ENCODE peak calls at places on chromosomes 1 and 21, in eight cellular contexts. One of them, this sample, is unnamed.

GRCh38 chr1:22229374-22229773 is 86.5 kb upstream of the WNT4 start:
- DNase-seq in NCI-H1105: no peak
- DNase-seq in HepG2: no peak
- DNase-seq in NCI-H2029 treated with DMSO at 0.1 percent for 48 hours: no peak
- DNase-seq in NCI-H187: no peak
- DNase-seq in amniotic stem cell: no peak
- DNase-seq in left ventricle myocardium inferior: no peak
- DNase-seq in ACHN: peak; percentile 24
- DNase-seq in this sample: peak; percentile 43

GRCh38 chr1:159560599-159560998 is 24.8 kb upstream of the OR10J5 start:
- DNase-seq in NCI-H1105: no peak
- DNase-seq in HepG2: no peak
- DNase-seq in NCI-H2029 treated with DMSO at 0.1 percent for 48 hours: no peak
- DNase-seq in NCI-H187: no peak
- DNase-seq in amniotic stem cell: no peak
- DNase-seq in left ventricle myocardium inferior: no peak
- DNase-seq in ACHN: no peak
- DNase-seq in this sample: no peak

GRCh38 chr21:43827015-43827611 is 37.7 kb downstream of the RRP1 start:
- DNase-seq in NCI-H1105: no peak
- DNase-seq in HepG2: no peak
- DNase-seq in NCI-H2029 treated with DMSO at 0.1 percent for 48 hours: no peak
- DNase-seq in NCI-H187: no peak
- DNase-seq in amniotic stem cell: no peak
- DNase-seq in left ventricle myocardium inferior: no peak
- DNase-seq in ACHN: peak; percentile 72
- DNase-seq in this sample: peak; percentile 47

GRCh38 chr1:1788646-1789431 is 10.6 kb upstream of the NADK start:
- DNase-seq in NCI-H1105: no peak
- DNase-seq in HepG2: peak; percentile 33
- DNase-seq in NCI-H2029 treated with DMSO at 0.1 percent for 48 hours: no peak
- DNase-seq in NCI-H187: no peak
- DNase-seq in amniotic stem cell: no peak
- DNase-seq in left ventricle myocardium inferior: no peak
- DNase-seq in ACHN: peak; percentile 29
- DNase-seq in this sample: peak; percentile 37

GRCh38 chr1:14498839-14499238 is 99.6 kb upstream of the KAZN start:
- DNase-seq in NCI-H1105: no peak
- DNase-seq in HepG2: no peak
- DNase-seq in NCI-H2029 treated with DMSO at 0.1 percent for 48 hours: peak; percentile 28
- DNase-seq in NCI-H187: no peak
- DNase-seq in amniotic stem cell: no peak
- DNase-seq in left ventricle myocardium inferior: no peak
- DNase-seq in ACHN: no peak
- DNase-seq in this sample: no peak

GRCh38 chr1:58883888-58884482 is 100.1 kb upstream of the JUN start:
- DNase-seq in NCI-H1105: no peak
- DNase-seq in HepG2: no peak
- DNase-seq in NCI-H2029 treated with DMSO at 0.1 percent for 48 hours: peak; percentile 93
- DNase-seq in NCI-H187: no peak
- DNase-seq in amniotic stem cell: no peak
- DNase-seq in left ventricle myocardium inferior: no peak
- DNase-seq in ACHN: no peak
- DNase-seq in this sample: peak; percentile 77

GRCh38 chr1:156012051-156012817 is 8.5 kb downstream of the SSR2 start:
- DNase-seq in NCI-H1105: no peak
- DNase-seq in HepG2: no peak
- DNase-seq in NCI-H2029 treated with DMSO at 0.1 percent for 48 hours: no peak
- DNase-seq in NCI-H187: no peak
- DNase-seq in amniotic stem cell: no peak
- DNase-seq in left ventricle myocardium inferior: no peak
- DNase-seq in ACHN: no peak
- DNase-seq in this sample: no peak

GRCh38 chr1:113966013-113966412 is 13.3 kb upstream of the OLFML3 start:
- DNase-seq in NCI-H1105: no peak
- DNase-seq in HepG2: no peak
- DNase-seq in NCI-H2029 treated with DMSO at 0.1 percent for 48 hours: no peak
- DNase-seq in NCI-H187: no peak
- DNase-seq in amniotic stem cell: no peak
- DNase-seq in left ventricle myocardium inferior: no peak
- DNase-seq in ACHN: no peak
- DNase-seq in this sample: peak; percentile 52

GRCh38 chr1:18408656-18409370 is 71.9 kb upstream of the KLHDC7A start:
- DNase-seq in NCI-H1105: no peak
- DNase-seq in HepG2: no peak
- DNase-seq in NCI-H2029 treated with DMSO at 0.1 percent for 48 hours: no peak
- DNase-seq in NCI-H187: no peak
- DNase-seq in amniotic stem cell: no peak
- DNase-seq in left ventricle myocardium inferior: no peak
- DNase-seq in ACHN: no peak
- DNase-seq in this sample: no peak

GRCh38 chr1:63870152-63870551 is 96.3 kb downstream of the ROR1 start:
- DNase-seq in NCI-H1105: no peak
- DNase-seq in HepG2: no peak
- DNase-seq in NCI-H2029 treated with DMSO at 0.1 percent for 48 hours: no peak
- DNase-seq in NCI-H187: no peak
- DNase-seq in amniotic stem cell: no peak
- DNase-seq in left ventricle myocardium inferior: no peak
- DNase-seq in ACHN: no peak
- DNase-seq in this sample: no peak

GRCh38 chr1:38587734-38588133 is 271.8 kb downstream of the RRAGC start:
- DNase-seq in NCI-H1105: no peak
- DNase-seq in HepG2: no peak
- DNase-seq in NCI-H2029 treated with DMSO at 0.1 percent for 48 hours: no peak
- DNase-seq in NCI-H187: no peak
- DNase-seq in amniotic stem cell: no peak
- DNase-seq in left ventricle myocardium inferior: peak; percentile 53
- DNase-seq in ACHN: no peak
- DNase-seq in this sample: no peak

GRCh38 chr1:69737527-69738176 is 169.9 kb downstream of the LRRC7 start:
- DNase-seq in NCI-H1105: peak; percentile 49
- DNase-seq in HepG2: peak; percentile 61
- DNase-seq in NCI-H2029 treated with DMSO at 0.1 percent for 48 hours: peak; percentile 82
- DNase-seq in NCI-H187: peak; percentile 25
- DNase-seq in amniotic stem cell: peak; percentile 42
- DNase-seq in left ventricle myocardium inferior: no peak
- DNase-seq in ACHN: peak; percentile 61
- DNase-seq in this sample: peak; percentile 71

GRCh38 chr1:232149302-232150201 is 480.4 kb downstream of the SIPA1L2 start:
- DNase-seq in NCI-H1105: no peak
- DNase-seq in HepG2: no peak
- DNase-seq in NCI-H2029 treated with DMSO at 0.1 percent for 48 hours: no peak
- DNase-seq in NCI-H187: no peak
- DNase-seq in amniotic stem cell: no peak
- DNase-seq in left ventricle myocardium inferior: no peak
- DNase-seq in ACHN: no peak
- DNase-seq in this sample: peak; percentile 75

GRCh38 chr1:226725870-226726212 is 13.2 kb downstream of the ITPKB start:
- DNase-seq in NCI-H1105: no peak
- DNase-seq in HepG2: no peak
- DNase-seq in NCI-H2029 treated with DMSO at 0.1 percent for 48 hours: no peak
- DNase-seq in NCI-H187: no peak
- DNase-seq in amniotic stem cell: no peak
- DNase-seq in left ventricle myocardium inferior: no peak
- DNase-seq in ACHN: no peak
- DNase-seq in this sample: no peak

GRCh38 chr21:31557956-31558838 is 101.3 kb upstream of the SOD1 start:
- DNase-seq in NCI-H1105: peak; percentile 56
- DNase-seq in HepG2: no peak
- DNase-seq in NCI-H2029 treated with DMSO at 0.1 percent for 48 hours: no peak
- DNase-seq in NCI-H187: peak; percentile 43
- DNase-seq in amniotic stem cell: no peak
- DNase-seq in left ventricle myocardium inferior: no peak
- DNase-seq in ACHN: no peak
- DNase-seq in this sample: peak; percentile 26

GRCh38 chr21:46668381-46668780 is 32.9 kb downstream of the PRMT2 start:
- DNase-seq in NCI-H1105: no peak
- DNase-seq in HepG2: no peak
- DNase-seq in NCI-H2029 treated with DMSO at 0.1 percent for 48 hours: no peak
- DNase-seq in NCI-H187: no peak
- DNase-seq in amniotic stem cell: no peak
- DNase-seq in left ventricle myocardium inferior: no peak
- DNase-seq in ACHN: no peak
- DNase-seq in this sample: no peak

GRCh38 chr1:19191811-19192210 is 18.3 kb downstream of the UBR4 start:
- DNase-seq in NCI-H1105: no peak
- DNase-seq in HepG2: no peak
- DNase-seq in NCI-H2029 treated with DMSO at 0.1 percent for 48 hours: no peak
- DNase-seq in NCI-H187: no peak
- DNase-seq in amniotic stem cell: no peak
- DNase-seq in left ventricle myocardium inferior: no peak
- DNase-seq in ACHN: no peak
- DNase-seq in this sample: no peak

GRCh38 chr1:200342511-200343400 is 67.1 kb downstream of the ZNF281 start:
- DNase-seq in NCI-H1105: no peak
- DNase-seq in HepG2: no peak
- DNase-seq in NCI-H2029 treated with DMSO at 0.1 percent for 48 hours: no peak
- DNase-seq in NCI-H187: no peak
- DNase-seq in amniotic stem cell: no peak
- DNase-seq in left ventricle myocardium inferior: no peak
- DNase-seq in ACHN: no peak
- DNase-seq in this sample: peak; percentile 72

GRCh38 chr21:45407629-45408247 is 2.8 kb downstream of the COL18A1 start:
- DNase-seq in NCI-H1105: no peak
- DNase-seq in HepG2: no peak
- DNase-seq in NCI-H2029 treated with DMSO at 0.1 percent for 48 hours: no peak
- DNase-seq in NCI-H187: no peak
- DNase-seq in amniotic stem cell: no peak
- DNase-seq in left ventricle myocardium inferior: peak; percentile 15
- DNase-seq in ACHN: no peak
- DNase-seq in this sample: no peak

GRCh38 chr1:209774592-209774991 is 9.8 kb downstream of the C1orf74 start:
- DNase-seq in NCI-H1105: no peak
- DNase-seq in HepG2: no peak
- DNase-seq in NCI-H2029 treated with DMSO at 0.1 percent for 48 hours: no peak
- DNase-seq in NCI-H187: no peak
- DNase-seq in amniotic stem cell: no peak
- DNase-seq in left ventricle myocardium inferior: no peak
- DNase-seq in ACHN: no peak
- DNase-seq in this sample: no peak

GRCh38 chr1:3467096-3468036 is 12.9 kb downstream of the ARHGEF16 start:
- DNase-seq in NCI-H1105: no peak
- DNase-seq in HepG2: no peak
- DNase-seq in NCI-H2029 treated with DMSO at 0.1 percent for 48 hours: no peak
- DNase-seq in NCI-H187: no peak
- DNase-seq in amniotic stem cell: no peak
- DNase-seq in left ventricle myocardium inferior: peak; percentile 9
- DNase-seq in ACHN: no peak
- DNase-seq in this sample: no peak

GRCh38 chr1:15559189-15559815 is 25.5 kb downstream of the AGMAT start:
- DNase-seq in NCI-H1105: no peak
- DNase-seq in HepG2: no peak
- DNase-seq in NCI-H2029 treated with DMSO at 0.1 percent for 48 hours: no peak
- DNase-seq in NCI-H187: no peak
- DNase-seq in amniotic stem cell: no peak
- DNase-seq in left ventricle myocardium inferior: no peak
- DNase-seq in ACHN: no peak
- DNase-seq in this sample: peak; percentile 79

GRCh38 chr1:41902125-41902524 is 16.6 kb downstream of the HIVEP3 start:
- DNase-seq in NCI-H1105: no peak
- DNase-seq in HepG2: no peak
- DNase-seq in NCI-H2029 treated with DMSO at 0.1 percent for 48 hours: no peak
- DNase-seq in NCI-H187: no peak
- DNase-seq in amniotic stem cell: peak; percentile 59
- DNase-seq in left ventricle myocardium inferior: no peak
- DNase-seq in ACHN: peak; percentile 79
- DNase-seq in this sample: peak; percentile 86

GRCh38 chr1:111801071-111801850 is 45.6 kb downstream of the DDX20 start:
- DNase-seq in NCI-H1105: no peak
- DNase-seq in HepG2: no peak
- DNase-seq in NCI-H2029 treated with DMSO at 0.1 percent for 48 hours: no peak
- DNase-seq in NCI-H187: no peak
- DNase-seq in amniotic stem cell: no peak
- DNase-seq in left ventricle myocardium inferior: peak; percentile 58
- DNase-seq in ACHN: no peak
- DNase-seq in this sample: no peak

GRCh38 chr1:24415910-24416665 is 486 bp downstream of the NIPAL3 start:
- DNase-seq in NCI-H1105: no peak
- DNase-seq in HepG2: no peak
- DNase-seq in NCI-H2029 treated with DMSO at 0.1 percent for 48 hours: no peak
- DNase-seq in NCI-H187: no peak
- DNase-seq in amniotic stem cell: no peak
- DNase-seq in left ventricle myocardium inferior: no peak
- DNase-seq in ACHN: peak; percentile 20
- DNase-seq in this sample: peak; percentile 23

GRCh38 chr1:41455479-41456271 is 28.8 kb downstream of the EDN2 start:
- DNase-seq in NCI-H1105: no peak
- DNase-seq in HepG2: no peak
- DNase-seq in NCI-H2029 treated with DMSO at 0.1 percent for 48 hours: no peak
- DNase-seq in NCI-H187: no peak
- DNase-seq in amniotic stem cell: peak; percentile 47
- DNase-seq in left ventricle myocardium inferior: peak; percentile 76
- DNase-seq in ACHN: peak; percentile 66
- DNase-seq in this sample: peak; percentile 53

GRCh38 chr1:94417962-94418663 is at the start of gene ABCD3:
- DNase-seq in NCI-H1105: peak; percentile 95
- DNase-seq in HepG2: peak; percentile 93
- DNase-seq in NCI-H2029 treated with DMSO at 0.1 percent for 48 hours: peak; percentile 88
- DNase-seq in NCI-H187: peak; percentile 94
- DNase-seq in amniotic stem cell: peak; percentile 90
- DNase-seq in left ventricle myocardium inferior: peak; percentile 98
- DNase-seq in ACHN: peak; percentile 96
- DNase-seq in this sample: peak; percentile 96

GRCh38 chr21:38930838-38931237 is 125.1 kb downstream of the ETS2 start:
- DNase-seq in NCI-H1105: no peak
- DNase-seq in HepG2: no peak
- DNase-seq in NCI-H2029 treated with DMSO at 0.1 percent for 48 hours: no peak
- DNase-seq in NCI-H187: no peak
- DNase-seq in amniotic stem cell: no peak
- DNase-seq in left ventricle myocardium inferior: no peak
- DNase-seq in ACHN: no peak
- DNase-seq in this sample: peak; percentile 90